ENCODE peak calls at places on chromosomes 5 and 9, in five cellular contexts. One of them, this sample, is unnamed.

GRCh38 chr5:139914218-139914807 is 118.7 kb downstream of the PSD2 start:
- DNase-seq in choroid plexus epithelial cell: no peak
- DNase-seq in iPS DF 19.7: no peak
- DNase-seq in activated CD4-positive, CD25-positive, alpha-beta regulatory T cell: no peak
- DNase-seq in NCI-H226: peak; percentile 83
- DNase-seq in this sample: no peak

GRCh38 chr9:33129886-33130284 is 37.3 kb downstream of the B4GALT1 start:
- DNase-seq in choroid plexus epithelial cell: no peak
- DNase-seq in activated CD4-positive, CD25-positive, alpha-beta regulatory T cell: no peak
- DNase-seq in iPS DF 19.7: no peak
- DNase-seq in NCI-H226: no peak
- DNase-seq in this sample: no peak

GRCh38 chr9:123318192-123318591 is 37.8 kb upstream of the CRB2 start:
- DNase-seq in activated CD4-positive, CD25-positive, alpha-beta regulatory T cell: no peak
- DNase-seq in choroid plexus epithelial cell: no peak
- DNase-seq in iPS DF 19.7: no peak
- DNase-seq in NCI-H226: no peak
- DNase-seq in this sample: no peak

GRCh38 chr9:129746092-129746760 is 6.6 kb downstream of the PTGES start:
- DNase-seq in choroid plexus epithelial cell: peak; percentile 77
- DNase-seq in iPS DF 19.7: no peak
- DNase-seq in NCI-H226: no peak
- DNase-seq in activated CD4-positive, CD25-positive, alpha-beta regulatory T cell: no peak
- DNase-seq in this sample: no peak

GRCh38 chr9:137977572-137978261 is 100.1 kb downstream of the CACNA1B start:
- DNase-seq in iPS DF 19.7: no peak
- DNase-seq in choroid plexus epithelial cell: no peak
- DNase-seq in NCI-H226: no peak
- DNase-seq in activated CD4-positive, CD25-positive, alpha-beta regulatory T cell: no peak
- DNase-seq in this sample: no peak

GRCh38 chr5:75707911-75708509 is 9.2 kb downstream of the POC5 start:
- DNase-seq in iPS DF 19.7: no peak
- DNase-seq in NCI-H226: peak; percentile 34
- DNase-seq in choroid plexus epithelial cell: no peak
- DNase-seq in activated CD4-positive, CD25-positive, alpha-beta regulatory T cell: no peak
- DNase-seq in this sample: no peak

GRCh38 chr9:74729129-74729710 is 158.5 kb downstream of the TRPM6 start:
- DNase-seq in choroid plexus epithelial cell: peak; percentile 39
- DNase-seq in iPS DF 19.7: no peak
- DNase-seq in activated CD4-positive, CD25-positive, alpha-beta regulatory T cell: no peak
- DNase-seq in NCI-H226: no peak
- DNase-seq in this sample: no peak

GRCh38 chr9:83649080-83649479 is 26.1 kb downstream of the IDNK start:
- DNase-seq in choroid plexus epithelial cell: peak; percentile 63
- DNase-seq in NCI-H226: peak; percentile 4
- DNase-seq in activated CD4-positive, CD25-positive, alpha-beta regulatory T cell: peak; percentile 63
- DNase-seq in iPS DF 19.7: no peak
- DNase-seq in this sample: no peak

GRCh38 chr9:116152941-116153764 is 438 bp upstream of the PAPPA start:
- DNase-seq in iPS DF 19.7: no peak
- DNase-seq in choroid plexus epithelial cell: peak; percentile 86
- DNase-seq in NCI-H226: peak; percentile 79
- DNase-seq in activated CD4-positive, CD25-positive, alpha-beta regulatory T cell: no peak
- DNase-seq in this sample: peak; percentile 83

GRCh38 chr9:37371565-37372464 is 50.7 kb upstream of the GRHPR start:
- DNase-seq in iPS DF 19.7: no peak
- DNase-seq in activated CD4-positive, CD25-positive, alpha-beta regulatory T cell: no peak
- DNase-seq in choroid plexus epithelial cell: peak; percentile 58
- DNase-seq in NCI-H226: peak; percentile 68
- DNase-seq in this sample: no peak

GRCh38 chr5:132260714-132261615 is 3.5 kb downstream of the PDLIM4 start:
- DNase-seq in NCI-H226: peak; percentile 91
- DNase-seq in choroid plexus epithelial cell: peak; percentile 91
- DNase-seq in activated CD4-positive, CD25-positive, alpha-beta regulatory T cell: no peak
- DNase-seq in iPS DF 19.7: no peak
- DNase-seq in this sample: no peak

GRCh38 chr9:19116391-19116790 is 10.9 kb downstream of the PLIN2 start:
- DNase-seq in choroid plexus epithelial cell: peak; percentile 57
- DNase-seq in activated CD4-positive, CD25-positive, alpha-beta regulatory T cell: no peak
- DNase-seq in iPS DF 19.7: no peak
- DNase-seq in NCI-H226: no peak
- DNase-seq in this sample: no peak

GRCh38 chr9:79623799-79624721 is 52.3 kb downstream of the TLE4 start:
- DNase-seq in choroid plexus epithelial cell: peak; percentile 40
- DNase-seq in iPS DF 19.7: no peak
- DNase-seq in activated CD4-positive, CD25-positive, alpha-beta regulatory T cell: no peak
- DNase-seq in NCI-H226: peak; percentile 55
- DNase-seq in this sample: no peak

GRCh38 chr5:88734191-88734640 is 148.8 kb downstream of the MEF2C start:
- DNase-seq in iPS DF 19.7: no peak
- DNase-seq in choroid plexus epithelial cell: peak; percentile 12
- DNase-seq in activated CD4-positive, CD25-positive, alpha-beta regulatory T cell: no peak
- DNase-seq in NCI-H226: no peak
- DNase-seq in this sample: no peak

GRCh38 chr9:90331826-90332575 is 310.6 kb downstream of the DIRAS2 start:
- DNase-seq in choroid plexus epithelial cell: peak; percentile 78
- DNase-seq in NCI-H226: peak; percentile 36
- DNase-seq in iPS DF 19.7: no peak
- DNase-seq in activated CD4-positive, CD25-positive, alpha-beta regulatory T cell: no peak
- DNase-seq in this sample: no peak

GRCh38 chr5:92662741-92663140 is 918.3 kb downstream of the NR2F1-AS1 start:
- DNase-seq in NCI-H226: no peak
- DNase-seq in choroid plexus epithelial cell: no peak
- DNase-seq in activated CD4-positive, CD25-positive, alpha-beta regulatory T cell: no peak
- DNase-seq in iPS DF 19.7: no peak
- DNase-seq in this sample: no peak

GRCh38 chr5:17878541-17878940 is 244.3 kb downstream of the TAF11L14 start:
- DNase-seq in choroid plexus epithelial cell: no peak
- DNase-seq in NCI-H226: no peak
- DNase-seq in iPS DF 19.7: no peak
- DNase-seq in activated CD4-positive, CD25-positive, alpha-beta regulatory T cell: no peak
- DNase-seq in this sample: no peak

GRCh38 chr9:6134661-6135177 is 80.9 kb upstream of the IL33 start:
- DNase-seq in activated CD4-positive, CD25-positive, alpha-beta regulatory T cell: no peak
- DNase-seq in NCI-H226: no peak
- DNase-seq in choroid plexus epithelial cell: no peak
- DNase-seq in iPS DF 19.7: no peak
- DNase-seq in this sample: no peak

GRCh38 chr5:122311888-122312669 is at the start of gene SNCAIP:
- DNase-seq in iPS DF 19.7: no peak
- DNase-seq in activated CD4-positive, CD25-positive, alpha-beta regulatory T cell: no peak
- DNase-seq in choroid plexus epithelial cell: peak; percentile 42
- DNase-seq in NCI-H226: no peak
- DNase-seq in this sample: peak; percentile 32

GRCh38 chr9:97874617-97875016 is 21.6 kb downstream of the FOXE1 start:
- DNase-seq in activated CD4-positive, CD25-positive, alpha-beta regulatory T cell: no peak
- DNase-seq in choroid plexus epithelial cell: no peak
- DNase-seq in iPS DF 19.7: no peak
- DNase-seq in NCI-H226: no peak
- DNase-seq in this sample: no peak

GRCh38 chr5:153031326-153031725 is 459.1 kb upstream of the GRIA1 start:
- DNase-seq in iPS DF 19.7: no peak
- DNase-seq in NCI-H226: no peak
- DNase-seq in activated CD4-positive, CD25-positive, alpha-beta regulatory T cell: no peak
- DNase-seq in choroid plexus epithelial cell: no peak
- DNase-seq in this sample: no peak

GRCh38 chr5:98510111-98510510 is 263.4 kb upstream of the RGMB start:
- DNase-seq in iPS DF 19.7: no peak
- DNase-seq in NCI-H226: no peak
- DNase-seq in activated CD4-positive, CD25-positive, alpha-beta regulatory T cell: no peak
- DNase-seq in choroid plexus epithelial cell: peak; percentile 36
- DNase-seq in this sample: no peak

GRCh38 chr9:17635115-17635890 is 56.4 kb downstream of the SH3GL2 start:
- DNase-seq in activated CD4-positive, CD25-positive, alpha-beta regulatory T cell: no peak
- DNase-seq in NCI-H226: peak; percentile 64
- DNase-seq in iPS DF 19.7: no peak
- DNase-seq in choroid plexus epithelial cell: peak; percentile 18
- DNase-seq in this sample: no peak

GRCh38 chr5:181281984-181282316 is 21.0 kb upstream of the TRIM52 start:
- DNase-seq in iPS DF 19.7: no peak
- DNase-seq in activated CD4-positive, CD25-positive, alpha-beta regulatory T cell: no peak
- DNase-seq in NCI-H226: no peak
- DNase-seq in choroid plexus epithelial cell: no peak
- DNase-seq in this sample: no peak

This sample was measured in amniotic stem cell.